ENCODE peak calls at places on chromosomes 1 and 21, in ten cellular contexts. O is cardiac muscle cell; H is CD8-positive, alpha-beta memory T cell; A is fibroblast of lung; Y is DND-41; K is tibial nerve; Q is esophagus muscularis mucosa; B is psoas muscle; S is A549; N is right lobe of liver. E is an unnamed sample.
A peak's percentile ranks its signal among the peaks of the same experiment; 100 is the strongest.

GRCh38 chr1:51237313-51237700 is 1.2 kb downstream of the RNF11 start:
- DNase-seq in O (no peak), H (no peak), A (no peak), Y (no peak), K (no peak), Q (no peak), B (no peak), S (no peak), N (no peak), E (no peak)

GRCh38 chr1:158124034-158124433 is 56.7 kb upstream of the CD1D start:
- DNase-seq in O (no peak), H (no peak), A (no peak), Y (no peak), K (no peak), Q (no peak), B (no peak), S (no peak), N (no peak), E (no peak)

GRCh38 chr1:109892476-109893368 is 17.9 kb upstream of the CSF1 start:
- DNase-seq in O (peak; percentile 64), H (no peak), A (no peak), Y (no peak), K (no peak), Q (no peak), B (no peak), S (peak; percentile 40), N (no peak), E (no peak)

GRCh38 chr1:53390736-53391135 is 62.9 kb upstream of the LRP8 start:
- DNase-seq in O (no peak), H (no peak), A (no peak), Y (no peak), K (no peak), Q (no peak), B (no peak), S (no peak), N (no peak), E (no peak)

GRCh38 chr1:42940851-42941639 is 17.6 kb downstream of the SLC2A1 start:
- DNase-seq in O (peak; percentile 94), H (no peak), A (peak; percentile 89), Y (no peak), K (peak; percentile 46), Q (no peak), B (no peak), S (no peak), N (peak; percentile 35), E (no peak)

GRCh38 chr1:226457307-226457712 is 49.4 kb upstream of the PARP1 start:
- DNase-seq in O (peak; percentile 35), H (peak; percentile 48), A (no peak), Y (no peak), K (no peak), Q (no peak), B (no peak), S (no peak), N (no peak), E (peak; percentile 68)

GRCh38 chr1:156814571-156815260 is 1.9 kb downstream of the SH2D2A start:
- DNase-seq in O (no peak), H (peak; percentile 45), A (no peak), Y (no peak), K (no peak), Q (no peak), B (no peak), S (no peak), N (no peak), E (no peak)

GRCh38 chr1:203545032-203545816 is 51.3 kb downstream of the OPTC start:
- DNase-seq in O (no peak), H (no peak), A (no peak), Y (no peak), K (no peak), Q (no peak), B (no peak), S (no peak), N (no peak), E (no peak)

GRCh38 chr21:17479606-17480005 is 33.2 kb upstream of the CXADR start:
- DNase-seq in O (no peak), H (no peak), A (no peak), Y (no peak), K (no peak), Q (no peak), B (no peak), S (no peak), N (no peak), E (no peak)

GRCh38 chr1:77513839-77514763 is 168.4 kb downstream of the ZZZ3 start:
- DNase-seq in O (peak; percentile 94), H (no peak), A (peak; percentile 79), Y (no peak), K (no peak), Q (no peak), B (no peak), S (no peak), N (no peak), E (no peak)

GRCh38 chr1:218482683-218483082 is 137.5 kb downstream of the TGFB2 start:
- DNase-seq in O (peak; percentile 94), H (no peak), A (peak; percentile 88), Y (no peak), K (peak; percentile 50), Q (no peak), B (no peak), S (no peak), N (no peak), E (no peak)

GRCh38 chr1:61397915-61398314 is 315.6 kb downstream of the NFIA start:
- DNase-seq in O (no peak), H (no peak), A (peak; percentile 69), Y (no peak), K (no peak), Q (no peak), B (no peak), S (no peak), N (no peak), E (no peak)

GRCh38 chr1:32761253-32761877 is 55.8 kb downstream of the YARS1 start:
- DNase-seq in O (peak; percentile 81), H (no peak), A (peak; percentile 55), Y (no peak), K (peak; percentile 57), Q (no peak), B (peak; percentile 58), S (no peak), N (peak; percentile 66), E (no peak)

GRCh38 chr1:27117733-27118439 is 37.0 kb downstream of the SLC9A1 start:
- DNase-seq in O (no peak), H (no peak), A (no peak), Y (no peak), K (no peak), Q (no peak), B (no peak), S (no peak), N (no peak), E (no peak)
- H3K4me1 ChIP-seq in O (peaks cover 19% of the 10 kb centered on the region), H (peaks cover 26% of the 10 kb centered on the region), A (peaks cover 38% of the 10 kb centered on the region), Y (peaks cover 1% of the 10 kb centered on the region), K (peaks cover 24% of the 10 kb centered on the region), Q (peaks cover 54% of the 10 kb centered on the region), B (peaks cover 42% of the 10 kb centered on the region), S (peaks cover 24% of the 10 kb centered on the region), N (no peaks in the 10 kb centered on the region), E (peaks cover 4% of the 10 kb centered on the region)

DNA sequence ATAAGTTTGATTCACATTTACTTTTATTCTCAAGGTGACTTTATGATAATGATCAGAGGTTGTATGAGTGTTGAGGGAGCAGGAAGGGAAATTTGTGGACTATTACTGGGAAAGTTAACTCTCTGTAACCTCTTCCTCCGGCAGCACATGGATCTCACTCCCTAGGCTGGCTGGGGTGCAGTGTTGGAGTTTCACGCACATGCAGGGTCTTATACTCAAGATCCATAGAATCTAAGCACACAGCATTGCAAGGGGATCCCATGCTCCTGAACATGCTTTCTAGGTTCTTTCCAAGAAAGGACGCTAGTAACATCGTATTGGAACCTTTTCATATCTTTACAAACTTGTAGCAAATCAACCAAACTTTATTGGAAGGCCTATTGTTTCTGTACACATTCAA is 757.6 kb upstream of the TPTE start:
- DNase-seq in O (no peak), H (no peak), A (no peak), Y (no peak), K (no peak), Q (no peak), B (no peak), S (no peak), N (no peak), E (no peak)
- H3K9me3 ChIP-seq in O (peaks cover 26% of the 10 kb centered on the region), H (no peaks in the 10 kb centered on the region), A (peaks cover 7% of the 10 kb centered on the region), Y (peaks cover 29% of the 10 kb centered on the region), K (no peaks in the 10 kb centered on the region), Q (no peaks in the 10 kb centered on the region), B (peaks cover 3% of the 10 kb centered on the region), S (no peaks in the 10 kb centered on the region), N (no peaks in the 10 kb centered on the region), E (peaks cover 3% of the 10 kb centered on the region)

GRCh38 chr1:26323382-26323781 is 5.6 kb downstream of the CD52 start:
- DNase-seq in O (no peak), H (no peak), A (no peak), Y (no peak), K (no peak), Q (no peak), B (no peak), S (no peak), N (no peak), E (no peak)

GRCh38 chr1:26322042-26322331 is 4.2 kb downstream of the CD52 start:
- DNase-seq in O (no peak), H (no peak), A (no peak), Y (no peak), K (no peak), Q (no peak), B (no peak), S (no peak), N (no peak), E (no peak)

GRCh38 chr1:26320896-26321295 is 3.1 kb downstream of the CD52 start:
- DNase-seq in O (no peak), H (no peak), A (no peak), Y (no peak), K (no peak), Q (no peak), B (no peak), S (no peak), N (no peak), E (no peak)

GRCh38 chr1:26318338-26319064 is 743 bp downstream of the CD52 start:
- DNase-seq in O (no peak), H (no peak), A (no peak), Y (no peak), K (no peak), Q (no peak), B (no peak), S (no peak), N (no peak), E (no peak)

DNA sequence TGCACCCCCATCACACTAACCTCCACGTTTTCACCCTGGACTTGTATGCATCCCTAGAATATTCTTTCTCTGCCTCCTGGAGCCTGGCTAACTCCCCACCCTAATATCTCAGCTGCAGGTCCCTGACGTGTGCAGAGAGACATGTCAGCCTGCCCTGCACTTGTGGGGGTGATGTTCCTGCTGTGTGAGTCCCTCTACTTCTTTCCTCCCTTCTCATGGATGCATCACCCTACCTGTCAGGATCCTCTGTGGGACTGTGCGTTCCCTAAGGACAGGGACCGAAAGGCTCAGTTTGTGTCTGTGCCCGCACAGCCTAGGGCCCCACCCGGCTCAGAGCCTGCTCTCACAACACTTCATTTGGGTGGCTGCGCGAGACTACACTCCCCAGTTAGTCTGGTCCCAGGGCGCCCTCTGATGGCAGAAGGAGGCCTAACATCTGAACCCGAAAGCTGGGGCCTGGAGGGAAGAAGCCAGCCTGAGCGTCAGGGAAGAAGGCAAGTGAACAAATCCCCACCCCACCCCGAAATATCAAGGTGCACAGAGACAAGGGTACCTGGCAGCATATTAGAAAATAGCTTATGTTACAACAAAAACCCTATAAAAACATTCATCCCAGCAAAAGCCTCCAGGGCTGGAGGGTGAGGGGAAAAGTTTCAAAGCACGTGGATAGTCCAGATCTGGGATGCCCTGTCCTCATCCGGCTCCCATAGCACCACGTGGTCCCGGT is 3.7 kb downstream of the CD52 start:
- DNase-seq in O (peak; percentile 86), H (peak; percentile 91), A (peak; percentile 86), Y (peak; percentile 92), K (peak; percentile 99), Q (peak; percentile 99), B (peak; percentile 91), S (peak; percentile 69), N (peak; percentile 89), E (peak; percentile 85)
- H3K27ac ChIP-seq in O (no peak overlapping the region), H (no peak overlapping the region), A (no peak overlapping the region), Y (peak overlapping the region; percentile 19), K (no peak overlapping the region), Q (no peak overlapping the region), B (no peak overlapping the region), S (peak overlapping the region; percentile 67), N (no peak overlapping the region), E (peak overlapping the region; percentile 77)

GRCh38 chr21:41712730-41713129 is 54.1 kb downstream of the RIPK4 start:
- DNase-seq in O (no peak), H (no peak), A (no peak), Y (no peak), K (no peak), Q (no peak), B (no peak), S (no peak), N (no peak), E (no peak)
- H3K4me1 ChIP-seq in O (peaks cover 19% of the 10 kb centered on the region), H (no peaks in the 10 kb centered on the region), A (no peaks in the 10 kb centered on the region), Y (peaks cover 11% of the 10 kb centered on the region), K (no peaks in the 10 kb centered on the region), Q (no peaks in the 10 kb centered on the region), B (no peaks in the 10 kb centered on the region), S (peaks cover 44% of the 10 kb centered on the region), N (no peaks in the 10 kb centered on the region), E (no peaks in the 10 kb centered on the region)